ENCODE peak calls at places on chromosome 11, in five cellular contexts. Z is activated CD8-positive, alpha-beta memory T cell treated with anti-CD3 and anti-CD28 coated beads, Interleukin-2, amount 50 U/mL, for 48 hours; N is H54; K is stimulated activated CD8-positive, alpha-beta memory T cell treated with anti-CD3 and anti-CD28 coated beads, Interleukin-15, amount 100 ng/mL, for 4 hours; O is hypothalamus. P is an unnamed sample.
A peak's percentile ranks its signal among the peaks of the same experiment; 100 is the strongest.

GRCh38 chr11:118996926-118997626 is 862 bp upstream of the CENATAC start:
- DNase-seq in K (no peak), Z (peak; percentile 64), N (no peak), O (no peak), P (no peak)

GRCh38 chr11:119196833-119197483 is 9.2 kb upstream of the CBL start:
- DNase-seq in K (peak; percentile 44), Z (no peak), O (no peak), N (peak; percentile 47), P (peak; percentile 67)

GRCh38 chr11:9263840-9264380 is 1.2 kb downstream of the DENND5A start:
- DNase-seq in K (peak; percentile 56), N (no peak), O (no peak), Z (peak; percentile 63), P (no peak)

GRCh38 chr11:2581151-2581930 is 118.5 kb downstream of the KCNQ1OT1 start:
- DNase-seq in O (no peak), K (no peak), Z (peak; percentile 40), N (no peak), P (peak; percentile 41)

GRCh38 chr11:19697721-19698121 is 14.9 kb upstream of the NAV2 start:
- DNase-seq in N (no peak), O (no peak), K (no peak), Z (no peak), P (no peak)

GRCh38 chr11:45670386-45671135 is 5.1 kb upstream of the CHST1 start:
- DNase-seq in Z (no peak), K (no peak), O (no peak), N (no peak), P (no peak)

GRCh38 chr11:18394928-18395734 is 768 bp downstream of the LDHA start:
- DNase-seq in O (no peak), K (no peak), N (no peak), Z (peak; percentile 64), P (peak; percentile 55)

GRCh38 chr11:7046474-7046873 is 26.2 kb downstream of the NLRP14 start:
- DNase-seq in K (no peak), O (no peak), N (no peak), Z (no peak), P (no peak)

GRCh38 chr11:134535029-134536025 is 123.3 kb upstream of the B3GAT1 start:
- DNase-seq in N (no peak), K (no peak), Z (peak; percentile 25), O (no peak), P (no peak)

GRCh38 chr11:14460147-14460546 is 39.5 kb downstream of the COPB1 start:
- DNase-seq in N (no peak), Z (no peak), K (no peak), O (no peak), P (no peak)

GRCh38 chr11:81007046-81007445 is 1566.2 kb upstream of the TENM4 start:
- DNase-seq in O (no peak), Z (no peak), K (no peak), N (no peak), P (no peak)

GRCh38 chr11:11370263-11371060 is 17.4 kb upstream of the CSNK2A3 start:
- DNase-seq in K (no peak), O (no peak), Z (no peak), N (no peak), P (no peak)

GRCh38 chr11:14413307-14414072 is 54.5 kb upstream of the RRAS2 start:
- DNase-seq in K (no peak), Z (no peak), N (no peak), O (no peak), P (peak; percentile 64)

GRCh38 chr11:86152006-86152862 is 83.3 kb upstream of the PICALM start:
- DNase-seq in Z (no peak), K (no peak), N (peak; percentile 38), O (no peak), P (no peak)

GRCh38 chr11:126918556-126918955 is 82.0 kb downstream of the KIRREL3 start:
- DNase-seq in N (no peak), K (no peak), Z (no peak), O (no peak), P (no peak)

GRCh38 chr11:96314326-96315050 is 28.5 kb downstream of the MAML2 start:
- DNase-seq in Z (no peak), N (no peak), O (no peak), K (no peak), P (no peak)

GRCh38 chr11:46238967-46239800 is 38.3 kb upstream of the CREB3L1 start:
- DNase-seq in Z (peak; percentile 94), N (peak; percentile 93), K (peak; percentile 49), O (peak; percentile 72), P (peak; percentile 95)

GRCh38 chr11:75280770-75281468 is 40.3 kb downstream of the TPBGL start:
- DNase-seq in N (no peak), K (no peak), Z (no peak), O (no peak), P (no peak)

GRCh38 chr11:118059231-118059940 is 17.5 kb upstream of the TMPRSS4 start:
- DNase-seq in N (no peak), K (no peak), Z (no peak), O (no peak), P (no peak)

GRCh38 chr11:40129276-40129675 is 1330.2 kb downstream of the LRRC4C start:
- DNase-seq in Z (no peak), N (no peak), O (no peak), K (no peak), P (no peak)

GRCh38 chr11:131999084-131999483 is 628.7 kb downstream of the NTM start:
- DNase-seq in N (no peak), Z (no peak), K (no peak), O (no peak), P (no peak)

GRCh38 chr11:118889796-118890195 is 6.1 kb downstream of the CXCR5 start:
- DNase-seq in Z (no peak), O (peak; percentile 20), K (no peak), N (no peak), P (no peak)

GRCh38 chr11:44946268-44946667 is 4.4 kb downstream of the TP53I11 start:
- DNase-seq in Z (no peak), K (no peak), O (no peak), N (no peak), P (no peak)

GRCh38 chr11:134413334-134414035 is 1.4 kb upstream of the B3GAT1 start:
- DNase-seq in N (no peak), O (no peak), Z (no peak), K (no peak), P (no peak)

GRCh38 chr11:32527191-32527590 is 56.4 kb upstream of the EIF3M start:
- DNase-seq in O (no peak), K (no peak), N (no peak), Z (no peak), P (no peak)

P was measured in ecto neural progenitor cell.